ENCODE peak calls at places on chromosome 9, in five cellular contexts. One of them, this sample, is unnamed.

GRCh38 chr9:37329576-37329975 is 92.9 kb upstream of the GRHPR start:
- DNase-seq in left colon: no peak
- DNase-seq in CD4-positive, alpha-beta T cell: no peak
- DNase-seq in ovary: no peak
- DNase-seq in NCI-H774: no peak
- DNase-seq in this sample: no peak

GRCh38 chr9:104557179-104557634 is 11.8 kb upstream of the OR13C8 start:
- DNase-seq in CD4-positive, alpha-beta T cell: no peak
- DNase-seq in left colon: no peak
- DNase-seq in NCI-H774: no peak
- DNase-seq in ovary: no peak
- DNase-seq in this sample: no peak

GRCh38 chr9:80994892-80995291 is 694.5 kb downstream of the TLE1 start:
- DNase-seq in ovary: no peak
- DNase-seq in CD4-positive, alpha-beta T cell: no peak
- DNase-seq in NCI-H774: no peak
- DNase-seq in left colon: no peak
- DNase-seq in this sample: no peak

GRCh38 chr9:88949425-88949824 is 41.8 kb upstream of the S1PR3 start:
- DNase-seq in left colon: no peak
- DNase-seq in CD4-positive, alpha-beta T cell: no peak
- DNase-seq in NCI-H774: no peak
- DNase-seq in ovary: no peak
- DNase-seq in this sample: no peak

GRCh38 chr9:114852050-114852594 is 46.3 kb upstream of the TNFSF15 start:
- DNase-seq in ovary: no peak
- DNase-seq in NCI-H774: no peak
- DNase-seq in CD4-positive, alpha-beta T cell: no peak
- DNase-seq in left colon: no peak
- DNase-seq in this sample: no peak

GRCh38 chr9:70654144-70654543 is 239.7 kb upstream of the KLF9 start:
- DNase-seq in NCI-H774: no peak
- DNase-seq in left colon: no peak
- DNase-seq in CD4-positive, alpha-beta T cell: no peak
- DNase-seq in ovary: no peak
- DNase-seq in this sample: no peak

GRCh38 chr9:134434896-134435506 is 108.7 kb downstream of the RXRA start:
- DNase-seq in CD4-positive, alpha-beta T cell: no peak
- DNase-seq in NCI-H774: peak
- DNase-seq in ovary: peak
- DNase-seq in left colon: peak
- DNase-seq in this sample: no peak

GRCh38 chr9:123473226-123473625 is 117.2 kb downstream of the CRB2 start:
- DNase-seq in ovary: no peak
- DNase-seq in CD4-positive, alpha-beta T cell: no peak
- DNase-seq in NCI-H774: no peak
- DNase-seq in left colon: no peak
- DNase-seq in this sample: no peak

GRCh38 chr9:131669234-131670172 is 70.4 kb downstream of the RAPGEF1 start:
- DNase-seq in ovary: no peak
- DNase-seq in NCI-H774: no peak
- DNase-seq in left colon: no peak
- DNase-seq in CD4-positive, alpha-beta T cell: no peak
- DNase-seq in this sample: no peak

GRCh38 chr9:114216081-114216480 is 60.7 kb downstream of the COL27A1 start:
- DNase-seq in left colon: no peak
- DNase-seq in CD4-positive, alpha-beta T cell: no peak
- DNase-seq in ovary: peak
- DNase-seq in NCI-H774: no peak
- DNase-seq in this sample: no peak

GRCh38 chr9:35116898-35117551 is 1.4 kb upstream of the ATOSB start:
- DNase-seq in left colon: peak
- DNase-seq in NCI-H774: peak
- DNase-seq in ovary: peak
- DNase-seq in CD4-positive, alpha-beta T cell: peak
- DNase-seq in this sample: peak

GRCh38 chr9:123392802-123393201 is 36.8 kb downstream of the CRB2 start:
- DNase-seq in CD4-positive, alpha-beta T cell: no peak
- DNase-seq in left colon: no peak
- DNase-seq in ovary: no peak
- DNase-seq in NCI-H774: no peak
- DNase-seq in this sample: no peak

GRCh38 chr9:113807173-113808061 is 68.7 kb upstream of the ZNF618 start:
- DNase-seq in CD4-positive, alpha-beta T cell: peak
- DNase-seq in left colon: peak
- DNase-seq in ovary: peak
- DNase-seq in NCI-H774: peak
- DNase-seq in this sample: peak

This sample was measured in NCI-H526 treated with DMSO at 0.1 percent for 48 hours.